ENCODE peak calls at places on chromosomes 1 and 21, in nine cellular contexts. One of them, this sample, is unnamed.

GRCh38 chr1:246012271-246012854 is 494.7 kb downstream of the SMYD3 start:
- DNase-seq in central memory CD4-positive, alpha-beta T cell: peak
- DNase-seq in stimulated activated CD8-positive, alpha-beta memory T cell treated with anti-CD3 and anti-CD28 coated beads, Interleukin-7, amount 100 ng/mL, for 1 hour: no peak
- DNase-seq in caudate nucleus: no peak
- DNase-seq in anterior cingulate cortex: no peak
- DNase-seq in right atrium auricular region: no peak
- DNase-seq in naive B cell: no peak
- DNase-seq in suprapubic skin: no peak
- DNase-seq in left lung: no peak
- DNase-seq in this sample: peak

GRCh38 chr1:5119496-5120234 is 465.3 kb downstream of the AJAP1 start:
- DNase-seq in suprapubic skin: no peak
- DNase-seq in anterior cingulate cortex: no peak
- DNase-seq in caudate nucleus: no peak
- DNase-seq in naive B cell: no peak
- DNase-seq in left lung: no peak
- DNase-seq in right atrium auricular region: no peak
- DNase-seq in central memory CD4-positive, alpha-beta T cell: no peak
- DNase-seq in stimulated activated CD8-positive, alpha-beta memory T cell treated with anti-CD3 and anti-CD28 coated beads, Interleukin-7, amount 100 ng/mL, for 1 hour: no peak
- DNase-seq in this sample: no peak

GRCh38 chr1:153919879-153920852 is 2.6 kb downstream of the GATAD2B start:
- DNase-seq in stimulated activated CD8-positive, alpha-beta memory T cell treated with anti-CD3 and anti-CD28 coated beads, Interleukin-7, amount 100 ng/mL, for 1 hour: no peak
- DNase-seq in anterior cingulate cortex: no peak
- DNase-seq in left lung: no peak
- DNase-seq in caudate nucleus: no peak
- DNase-seq in suprapubic skin: no peak
- DNase-seq in naive B cell: peak
- DNase-seq in right atrium auricular region: no peak
- DNase-seq in central memory CD4-positive, alpha-beta T cell: peak
- DNase-seq in this sample: no peak

GRCh38 chr1:55490556-55490955 is 275.4 kb upstream of the USP24 start:
- DNase-seq in right atrium auricular region: no peak
- DNase-seq in central memory CD4-positive, alpha-beta T cell: no peak
- DNase-seq in stimulated activated CD8-positive, alpha-beta memory T cell treated with anti-CD3 and anti-CD28 coated beads, Interleukin-7, amount 100 ng/mL, for 1 hour: no peak
- DNase-seq in suprapubic skin: no peak
- DNase-seq in caudate nucleus: no peak
- DNase-seq in anterior cingulate cortex: no peak
- DNase-seq in left lung: no peak
- DNase-seq in naive B cell: no peak
- DNase-seq in this sample: no peak

GRCh38 chr1:67824771-67825170 is 8.5 kb downstream of the GNG12 start:
- DNase-seq in naive B cell: no peak
- DNase-seq in central memory CD4-positive, alpha-beta T cell: no peak
- DNase-seq in anterior cingulate cortex: no peak
- DNase-seq in caudate nucleus: no peak
- DNase-seq in left lung: no peak
- DNase-seq in stimulated activated CD8-positive, alpha-beta memory T cell treated with anti-CD3 and anti-CD28 coated beads, Interleukin-7, amount 100 ng/mL, for 1 hour: no peak
- DNase-seq in suprapubic skin: no peak
- DNase-seq in right atrium auricular region: no peak
- DNase-seq in this sample: no peak

GRCh38 chr1:178353524-178353923 is 143.2 kb downstream of the CLEC20A start:
- DNase-seq in caudate nucleus: no peak
- DNase-seq in left lung: no peak
- DNase-seq in right atrium auricular region: no peak
- DNase-seq in suprapubic skin: no peak
- DNase-seq in naive B cell: no peak
- DNase-seq in central memory CD4-positive, alpha-beta T cell: no peak
- DNase-seq in stimulated activated CD8-positive, alpha-beta memory T cell treated with anti-CD3 and anti-CD28 coated beads, Interleukin-7, amount 100 ng/mL, for 1 hour: no peak
- DNase-seq in anterior cingulate cortex: no peak
- DNase-seq in this sample: no peak

GRCh38 chr21:33300701-33301631 is 23.8 kb upstream of the IFNAR1 start:
- DNase-seq in suprapubic skin: no peak
- DNase-seq in caudate nucleus: no peak
- DNase-seq in anterior cingulate cortex: no peak
- DNase-seq in central memory CD4-positive, alpha-beta T cell: no peak
- DNase-seq in right atrium auricular region: no peak
- DNase-seq in stimulated activated CD8-positive, alpha-beta memory T cell treated with anti-CD3 and anti-CD28 coated beads, Interleukin-7, amount 100 ng/mL, for 1 hour: no peak
- DNase-seq in naive B cell: peak
- DNase-seq in left lung: peak
- DNase-seq in this sample: peak

GRCh38 chr1:240619901-240620621 is 8.1 kb upstream of the GREM2 start:
- DNase-seq in anterior cingulate cortex: no peak
- DNase-seq in central memory CD4-positive, alpha-beta T cell: no peak
- DNase-seq in left lung: no peak
- DNase-seq in naive B cell: no peak
- DNase-seq in right atrium auricular region: no peak
- DNase-seq in suprapubic skin: no peak
- DNase-seq in stimulated activated CD8-positive, alpha-beta memory T cell treated with anti-CD3 and anti-CD28 coated beads, Interleukin-7, amount 100 ng/mL, for 1 hour: no peak
- DNase-seq in caudate nucleus: no peak
- DNase-seq in this sample: no peak

GRCh38 chr1:219710529-219711194 is 97.8 kb upstream of the ZC3H11B start:
- DNase-seq in anterior cingulate cortex: no peak
- DNase-seq in stimulated activated CD8-positive, alpha-beta memory T cell treated with anti-CD3 and anti-CD28 coated beads, Interleukin-7, amount 100 ng/mL, for 1 hour: no peak
- DNase-seq in suprapubic skin: no peak
- DNase-seq in caudate nucleus: no peak
- DNase-seq in naive B cell: no peak
- DNase-seq in central memory CD4-positive, alpha-beta T cell: no peak
- DNase-seq in right atrium auricular region: no peak
- DNase-seq in left lung: no peak
- DNase-seq in this sample: no peak

GRCh38 chr1:2003564-2004131 is at the start of gene CFAP74:
- DNase-seq in right atrium auricular region: no peak
- DNase-seq in left lung: no peak
- DNase-seq in naive B cell: no peak
- DNase-seq in stimulated activated CD8-positive, alpha-beta memory T cell treated with anti-CD3 and anti-CD28 coated beads, Interleukin-7, amount 100 ng/mL, for 1 hour: no peak
- DNase-seq in caudate nucleus: no peak
- DNase-seq in central memory CD4-positive, alpha-beta T cell: no peak
- DNase-seq in anterior cingulate cortex: peak
- DNase-seq in suprapubic skin: no peak
- DNase-seq in this sample: peak

GRCh38 chr1:234858722-234859121 is 248.7 kb upstream of the IRF2BP2 start:
- DNase-seq in suprapubic skin: no peak
- DNase-seq in stimulated activated CD8-positive, alpha-beta memory T cell treated with anti-CD3 and anti-CD28 coated beads, Interleukin-7, amount 100 ng/mL, for 1 hour: no peak
- DNase-seq in central memory CD4-positive, alpha-beta T cell: no peak
- DNase-seq in right atrium auricular region: no peak
- DNase-seq in caudate nucleus: no peak
- DNase-seq in left lung: no peak
- DNase-seq in naive B cell: no peak
- DNase-seq in anterior cingulate cortex: no peak
- DNase-seq in this sample: no peak

GRCh38 chr1:208803371-208803811 is 559.2 kb upstream of the PLXNA2 start:
- DNase-seq in anterior cingulate cortex: peak
- DNase-seq in naive B cell: no peak
- DNase-seq in right atrium auricular region: no peak
- DNase-seq in suprapubic skin: no peak
- DNase-seq in caudate nucleus: peak
- DNase-seq in stimulated activated CD8-positive, alpha-beta memory T cell treated with anti-CD3 and anti-CD28 coated beads, Interleukin-7, amount 100 ng/mL, for 1 hour: no peak
- DNase-seq in left lung: no peak
- DNase-seq in central memory CD4-positive, alpha-beta T cell: no peak
- DNase-seq in this sample: no peak

GRCh38 chr1:108716437-108717230 is 3.9 kb downstream of the FNDC7 start:
- DNase-seq in stimulated activated CD8-positive, alpha-beta memory T cell treated with anti-CD3 and anti-CD28 coated beads, Interleukin-7, amount 100 ng/mL, for 1 hour: no peak
- DNase-seq in suprapubic skin: no peak
- DNase-seq in anterior cingulate cortex: no peak
- DNase-seq in caudate nucleus: no peak
- DNase-seq in central memory CD4-positive, alpha-beta T cell: no peak
- DNase-seq in right atrium auricular region: no peak
- DNase-seq in naive B cell: no peak
- DNase-seq in left lung: no peak
- DNase-seq in this sample: no peak

GRCh38 chr21:14833952-14834351 is 230.8 kb downstream of the NRIP1 start:
- DNase-seq in left lung: no peak
- DNase-seq in naive B cell: no peak
- DNase-seq in central memory CD4-positive, alpha-beta T cell: no peak
- DNase-seq in anterior cingulate cortex: no peak
- DNase-seq in right atrium auricular region: no peak
- DNase-seq in stimulated activated CD8-positive, alpha-beta memory T cell treated with anti-CD3 and anti-CD28 coated beads, Interleukin-7, amount 100 ng/mL, for 1 hour: no peak
- DNase-seq in suprapubic skin: no peak
- DNase-seq in caudate nucleus: no peak
- DNase-seq in this sample: no peak

GRCh38 chr1:61277129-61277801 is 194.9 kb downstream of the NFIA start:
- DNase-seq in central memory CD4-positive, alpha-beta T cell: no peak
- DNase-seq in suprapubic skin: no peak
- DNase-seq in caudate nucleus: no peak
- DNase-seq in left lung: no peak
- DNase-seq in naive B cell: no peak
- DNase-seq in stimulated activated CD8-positive, alpha-beta memory T cell treated with anti-CD3 and anti-CD28 coated beads, Interleukin-7, amount 100 ng/mL, for 1 hour: no peak
- DNase-seq in right atrium auricular region: no peak
- DNase-seq in anterior cingulate cortex: no peak
- DNase-seq in this sample: no peak

GRCh38 chr21:35046223-35046690 is 2.8 kb downstream of the RUNX1 start:
- DNase-seq in suprapubic skin: no peak
- DNase-seq in right atrium auricular region: no peak
- DNase-seq in left lung: no peak
- DNase-seq in caudate nucleus: no peak
- DNase-seq in anterior cingulate cortex: no peak
- DNase-seq in naive B cell: no peak
- DNase-seq in central memory CD4-positive, alpha-beta T cell: no peak
- DNase-seq in stimulated activated CD8-positive, alpha-beta memory T cell treated with anti-CD3 and anti-CD28 coated beads, Interleukin-7, amount 100 ng/mL, for 1 hour: no peak
- DNase-seq in this sample: no peak

GRCh38 chr1:31939484-31940329 is 1.5 kb upstream of the PTP4A2 start:
- DNase-seq in left lung: peak
- DNase-seq in caudate nucleus: no peak
- DNase-seq in anterior cingulate cortex: no peak
- DNase-seq in naive B cell: peak
- DNase-seq in suprapubic skin: no peak
- DNase-seq in stimulated activated CD8-positive, alpha-beta memory T cell treated with anti-CD3 and anti-CD28 coated beads, Interleukin-7, amount 100 ng/mL, for 1 hour: peak
- DNase-seq in central memory CD4-positive, alpha-beta T cell: peak
- DNase-seq in right atrium auricular region: no peak
- DNase-seq in this sample: no peak

GRCh38 chr1:110309768-110310167 is 29.4 kb upstream of the RBM15 start:
- DNase-seq in left lung: no peak
- DNase-seq in naive B cell: no peak
- DNase-seq in stimulated activated CD8-positive, alpha-beta memory T cell treated with anti-CD3 and anti-CD28 coated beads, Interleukin-7, amount 100 ng/mL, for 1 hour: no peak
- DNase-seq in caudate nucleus: no peak
- DNase-seq in right atrium auricular region: no peak
- DNase-seq in suprapubic skin: no peak
- DNase-seq in central memory CD4-positive, alpha-beta T cell: no peak
- DNase-seq in anterior cingulate cortex: no peak
- DNase-seq in this sample: no peak

GRCh38 chr1:236064674-236065508 is at the start of gene NID1:
- DNase-seq in right atrium auricular region: peak
- DNase-seq in naive B cell: peak
- DNase-seq in left lung: peak
- DNase-seq in suprapubic skin: peak
- DNase-seq in caudate nucleus: peak
- DNase-seq in anterior cingulate cortex: peak
- DNase-seq in central memory CD4-positive, alpha-beta T cell: peak
- DNase-seq in stimulated activated CD8-positive, alpha-beta memory T cell treated with anti-CD3 and anti-CD28 coated beads, Interleukin-7, amount 100 ng/mL, for 1 hour: no peak
- DNase-seq in this sample: no peak

GRCh38 chr1:170929412-170929834 is 5.9 kb upstream of the MROH9 start:
- DNase-seq in naive B cell: no peak
- DNase-seq in anterior cingulate cortex: no peak
- DNase-seq in stimulated activated CD8-positive, alpha-beta memory T cell treated with anti-CD3 and anti-CD28 coated beads, Interleukin-7, amount 100 ng/mL, for 1 hour: no peak
- DNase-seq in caudate nucleus: no peak
- DNase-seq in suprapubic skin: no peak
- DNase-seq in left lung: no peak
- DNase-seq in central memory CD4-positive, alpha-beta T cell: no peak
- DNase-seq in right atrium auricular region: no peak
- DNase-seq in this sample: no peak

GRCh38 chr1:52659356-52659755 is 26.4 kb downstream of the SHISAL2A start:
- DNase-seq in naive B cell: no peak
- DNase-seq in central memory CD4-positive, alpha-beta T cell: no peak
- DNase-seq in suprapubic skin: no peak
- DNase-seq in left lung: no peak
- DNase-seq in anterior cingulate cortex: no peak
- DNase-seq in caudate nucleus: no peak
- DNase-seq in stimulated activated CD8-positive, alpha-beta memory T cell treated with anti-CD3 and anti-CD28 coated beads, Interleukin-7, amount 100 ng/mL, for 1 hour: no peak
- DNase-seq in right atrium auricular region: no peak
- DNase-seq in this sample: no peak

GRCh38 chr1:221726331-221726692 is 15.6 kb downstream of the DUSP10 start:
- DNase-seq in suprapubic skin: no peak
- DNase-seq in anterior cingulate cortex: no peak
- DNase-seq in right atrium auricular region: no peak
- DNase-seq in central memory CD4-positive, alpha-beta T cell: peak
- DNase-seq in caudate nucleus: no peak
- DNase-seq in left lung: no peak
- DNase-seq in stimulated activated CD8-positive, alpha-beta memory T cell treated with anti-CD3 and anti-CD28 coated beads, Interleukin-7, amount 100 ng/mL, for 1 hour: no peak
- DNase-seq in naive B cell: peak
- DNase-seq in this sample: no peak

GRCh38 chr1:208040714-208041393 is 129.9 kb upstream of the CD34 start:
- DNase-seq in central memory CD4-positive, alpha-beta T cell: no peak
- DNase-seq in suprapubic skin: no peak
- DNase-seq in caudate nucleus: no peak
- DNase-seq in left lung: no peak
- DNase-seq in naive B cell: no peak
- DNase-seq in anterior cingulate cortex: no peak
- DNase-seq in right atrium auricular region: no peak
- DNase-seq in stimulated activated CD8-positive, alpha-beta memory T cell treated with anti-CD3 and anti-CD28 coated beads, Interleukin-7, amount 100 ng/mL, for 1 hour: no peak
- DNase-seq in this sample: no peak

GRCh38 chr1:160864173-160864572 is 1.5 kb upstream of the CD244 start:
- DNase-seq in central memory CD4-positive, alpha-beta T cell: no peak
- DNase-seq in suprapubic skin: no peak
- DNase-seq in right atrium auricular region: no peak
- DNase-seq in stimulated activated CD8-positive, alpha-beta memory T cell treated with anti-CD3 and anti-CD28 coated beads, Interleukin-7, amount 100 ng/mL, for 1 hour: no peak
- DNase-seq in anterior cingulate cortex: no peak
- DNase-seq in left lung: no peak
- DNase-seq in caudate nucleus: no peak
- DNase-seq in naive B cell: no peak
- DNase-seq in this sample: no peak

GRCh38 chr1:81833722-81834121 is 33.0 kb downstream of the ADGRL2 start:
- DNase-seq in stimulated activated CD8-positive, alpha-beta memory T cell treated with anti-CD3 and anti-CD28 coated beads, Interleukin-7, amount 100 ng/mL, for 1 hour: no peak
- DNase-seq in naive B cell: no peak
- DNase-seq in anterior cingulate cortex: no peak
- DNase-seq in left lung: no peak
- DNase-seq in caudate nucleus: no peak
- DNase-seq in central memory CD4-positive, alpha-beta T cell: no peak
- DNase-seq in right atrium auricular region: no peak
- DNase-seq in suprapubic skin: no peak
- DNase-seq in this sample: no peak

GRCh38 chr21:21439761-21440160 is 441.6 kb downstream of the NCAM2 start:
- DNase-seq in stimulated activated CD8-positive, alpha-beta memory T cell treated with anti-CD3 and anti-CD28 coated beads, Interleukin-7, amount 100 ng/mL, for 1 hour: no peak
- DNase-seq in anterior cingulate cortex: no peak
- DNase-seq in naive B cell: no peak
- DNase-seq in suprapubic skin: no peak
- DNase-seq in central memory CD4-positive, alpha-beta T cell: no peak
- DNase-seq in caudate nucleus: no peak
- DNase-seq in right atrium auricular region: no peak
- DNase-seq in left lung: no peak
- DNase-seq in this sample: no peak

GRCh38 chr1:232868793-232869491 is 63.7 kb downstream of the MAP10 start:
- DNase-seq in naive B cell: no peak
- DNase-seq in central memory CD4-positive, alpha-beta T cell: no peak
- DNase-seq in right atrium auricular region: peak
- DNase-seq in stimulated activated CD8-positive, alpha-beta memory T cell treated with anti-CD3 and anti-CD28 coated beads, Interleukin-7, amount 100 ng/mL, for 1 hour: no peak
- DNase-seq in left lung: no peak
- DNase-seq in anterior cingulate cortex: no peak
- DNase-seq in caudate nucleus: no peak
- DNase-seq in suprapubic skin: peak
- DNase-seq in this sample: no peak

GRCh38 chr1:228404107-228404720 is 2.4 kb downstream of the TRIM11 start:
- DNase-seq in anterior cingulate cortex: no peak
- DNase-seq in naive B cell: no peak
- DNase-seq in central memory CD4-positive, alpha-beta T cell: no peak
- DNase-seq in right atrium auricular region: no peak
- DNase-seq in stimulated activated CD8-positive, alpha-beta memory T cell treated with anti-CD3 and anti-CD28 coated beads, Interleukin-7, amount 100 ng/mL, for 1 hour: no peak
- DNase-seq in caudate nucleus: no peak
- DNase-seq in suprapubic skin: peak
- DNase-seq in left lung: peak
- DNase-seq in this sample: no peak

GRCh38 chr1:170664283-170664827 is 424 bp downstream of the PRRX1 start:
- DNase-seq in naive B cell: peak
- DNase-seq in suprapubic skin: no peak
- DNase-seq in stimulated activated CD8-positive, alpha-beta memory T cell treated with anti-CD3 and anti-CD28 coated beads, Interleukin-7, amount 100 ng/mL, for 1 hour: no peak
- DNase-seq in caudate nucleus: no peak
- DNase-seq in right atrium auricular region: no peak
- DNase-seq in left lung: no peak
- DNase-seq in central memory CD4-positive, alpha-beta T cell: no peak
- DNase-seq in anterior cingulate cortex: peak
- DNase-seq in this sample: no peak

GRCh38 chr1:178693368-178693767 is 31.7 kb upstream of the RALGPS2 start:
- DNase-seq in central memory CD4-positive, alpha-beta T cell: no peak
- DNase-seq in right atrium auricular region: no peak
- DNase-seq in suprapubic skin: no peak
- DNase-seq in stimulated activated CD8-positive, alpha-beta memory T cell treated with anti-CD3 and anti-CD28 coated beads, Interleukin-7, amount 100 ng/mL, for 1 hour: no peak
- DNase-seq in anterior cingulate cortex: no peak
- DNase-seq in caudate nucleus: no peak
- DNase-seq in left lung: no peak
- DNase-seq in naive B cell: no peak
- DNase-seq in this sample: no peak

GRCh38 chr1:164559342-164560070 is 522 bp downstream of the PBX1 start:
- DNase-seq in central memory CD4-positive, alpha-beta T cell: no peak
- DNase-seq in caudate nucleus: peak
- DNase-seq in suprapubic skin: peak
- DNase-seq in right atrium auricular region: peak
- DNase-seq in anterior cingulate cortex: peak
- DNase-seq in left lung: no peak
- DNase-seq in stimulated activated CD8-positive, alpha-beta memory T cell treated with anti-CD3 and anti-CD28 coated beads, Interleukin-7, amount 100 ng/mL, for 1 hour: no peak
- DNase-seq in naive B cell: no peak
- DNase-seq in this sample: no peak

This sample was measured in hippocampal formation.